ENCODE peak calls at places on chromosomes 6 and 20, in ten cellular contexts. X, U, P, L, S, F, Q, B, W and H are unnamed samples.

GRCh38 chr6:145508107-145508506 is 227.2 kb downstream of the EPM2A start:
- DNase-seq in X (no peak), Q (no peak), U (no peak), P (no peak), L (no peak), W (peak; percentile 2), F (no peak), S (no peak), B (no peak), H (peak; percentile 48)

GRCh38 chr20:47952165-47952564 is 166.9 kb upstream of the SULF2 start:
- DNase-seq in P (no peak), X (no peak), W (no peak), U (no peak), F (no peak), S (no peak), B (no peak), L (no peak), Q (no peak), H (no peak)

GRCh38 chr20:49037962-49038387 is 8.1 kb upstream of the CSE1L start:
- DNase-seq in U (no peak), X (no peak), Q (peak; percentile 68), B (no peak), F (no peak), W (peak; percentile 50), S (no peak), L (no peak), P (no peak), H (no peak)

GRCh38 chr20:25324412-25324811 is 66.2 kb downstream of the ABHD12 start:
- DNase-seq in Q (peak; percentile 63), P (no peak), S (peak; percentile 51), X (no peak), F (no peak), W (no peak), U (no peak), L (no peak), B (no peak), H (peak; percentile 55)

GRCh38 chr6:130018830-130019795 is 732 bp downstream of the L3MBTL3 start:
- DNase-seq in X (peak; percentile 50), U (peak; percentile 60), F (no peak), P (no peak), W (peak; percentile 51), L (no peak), Q (peak; percentile 18), S (peak; percentile 52), B (peak; percentile 31), H (peak; percentile 61)

GRCh38 chr6:167293590-167294091 is 2.5 kb downstream of the UNC93A start:
- DNase-seq in S (no peak), P (peak; percentile 49), Q (no peak), B (no peak), X (no peak), F (no peak), W (no peak), U (no peak), L (no peak), H (no peak)

GRCh38 chr20:62320581-62321354 is 18.0 kb downstream of the ADRM1 start:
- DNase-seq in P (no peak), F (no peak), U (no peak), Q (no peak), S (no peak), W (no peak), B (no peak), X (peak; percentile 55), L (no peak), H (peak; percentile 88)

GRCh38 chr20:63097336-63097831 is 90.6 kb upstream of the BHLHE23 start:
- DNase-seq in B (no peak), Q (no peak), U (no peak), F (no peak), W (no peak), P (peak; percentile 55), S (no peak), X (peak; percentile 14), L (peak; percentile 2), H (no peak)

GRCh38 chr20:34375977-34376430 is 12.9 kb downstream of the ITCH start:
- DNase-seq in L (no peak), P (no peak), B (no peak), X (no peak), S (no peak), W (no peak), U (no peak), Q (no peak), F (no peak), H (no peak)

GRCh38 chr6:39566381-39566934 is 158.8 kb downstream of the KIF6 start:
- DNase-seq in W (no peak), U (no peak), P (no peak), Q (no peak), B (no peak), F (no peak), X (no peak), L (no peak), S (no peak), H (no peak)

GRCh38 chr20:1301031-1301529 is 27.9 kb downstream of the SDCBP2 start:
- DNase-seq in B (no peak), P (peak; percentile 54), Q (peak; percentile 74), X (no peak), U (peak; percentile 78), F (peak; percentile 20), W (peak; percentile 74), S (no peak), L (no peak), H (no peak)

GRCh38 chr6:168968228-168968627 is 285.4 kb downstream of the THBS2 start:
- DNase-seq in B (peak; percentile 96), W (peak; percentile 86), L (no peak), U (no peak), F (peak; percentile 2), X (no peak), P (no peak), S (no peak), Q (no peak), H (no peak)

GRCh38 chr6:75305573-75305972 is 21.0 kb upstream of the TMEM30A start:
- DNase-seq in Q (no peak), X (no peak), W (no peak), P (no peak), S (no peak), B (no peak), L (no peak), U (no peak), F (no peak), H (no peak)

GRCh38 chr6:26476893-26477292 is 19.1 kb downstream of the BTN2A1 start:
- DNase-seq in P (no peak), W (no peak), S (no peak), X (no peak), Q (peak; percentile 37), F (no peak), L (no peak), B (no peak), U (no peak), H (no peak)

GRCh38 chr6:121881974-121882667 is 446.7 kb downstream of the GJA1 start:
- DNase-seq in X (no peak), U (no peak), W (peak; percentile 67), L (no peak), Q (no peak), S (no peak), F (no peak), B (no peak), P (no peak), H (no peak)

GRCh38 chr6:19789100-19789805 is 47.9 kb upstream of the ID4 start:
- DNase-seq in B (no peak), W (peak; percentile 29), P (no peak), U (no peak), F (no peak), S (no peak), L (no peak), X (no peak), Q (peak; percentile 55), H (peak; percentile 46)

GRCh38 chr20:57573893-57574292 is 13.0 kb downstream of the PCK1 start:
- DNase-seq in B (no peak), L (no peak), F (no peak), S (no peak), Q (peak; percentile 2), P (no peak), U (no peak), W (no peak), X (peak; percentile 39), H (no peak)

GRCh38 chr6:167329014-167329413 is 4.1 kb downstream of the TTLL2 start:
- DNase-seq in P (no peak), U (no peak), L (no peak), X (no peak), S (no peak), W (no peak), Q (no peak), F (no peak), B (no peak), H (no peak)

GRCh38 chr20:19047040-19047950 is 165.1 kb upstream of the SLC24A3 start:
- DNase-seq in W (no peak), Q (no peak), U (no peak), S (no peak), B (no peak), F (no peak), X (no peak), P (no peak), L (no peak), H (no peak)

GRCh38 chr20:55057779-55058415 is 582.5 kb downstream of the DOK5 start:
- DNase-seq in F (no peak), B (no peak), Q (no peak), W (no peak), X (peak; percentile 18), P (no peak), U (no peak), S (no peak), L (no peak), H (no peak)

GRCh38 chr6:27862396-27863061 is 49.7 kb downstream of the OR2B2 start:
- DNase-seq in S (no peak), U (no peak), P (no peak), F (no peak), W (no peak), X (no peak), Q (no peak), B (no peak), L (no peak), H (no peak)

GRCh38 chr6:33834401-33835392 is 30.9 kb upstream of the MLN start:
- DNase-seq in Q (no peak), F (no peak), U (no peak), B (no peak), P (no peak), S (no peak), X (no peak), W (no peak), L (no peak), H (no peak)

GRCh38 chr20:10228330-10228729 is 9.7 kb downstream of the SNAP25 start:
- DNase-seq in X (no peak), Q (no peak), F (no peak), P (no peak), B (peak; percentile 51), U (no peak), L (no peak), S (no peak), W (no peak), H (no peak)

GRCh38 chr6:112682088-112682487 is 335.0 kb downstream of the RFPL4B start:
- DNase-seq in X (no peak), P (no peak), W (no peak), B (no peak), U (no peak), Q (no peak), S (no peak), F (no peak), L (no peak), H (no peak)

GRCh38 chr6:41159415-41160082 is 3.4 kb downstream of the TREM2 start:
- DNase-seq in U (peak; percentile 25), X (no peak), S (no peak), Q (no peak), F (no peak), L (no peak), P (no peak), B (peak; percentile 21), W (peak; percentile 52), H (no peak)

GRCh38 chr6:41644297-41644879 is 6.1 kb downstream of the MDFI start:
- DNase-seq in P (no peak), W (no peak), L (peak; percentile 58), S (no peak), Q (no peak), U (no peak), X (no peak), F (no peak), B (no peak), H (no peak)

GRCh38 chr6:159833556-159833955 is 33.5 kb downstream of the PNLDC1 start:
- DNase-seq in L (no peak), B (no peak), U (no peak), F (no peak), P (no peak), X (no peak), S (no peak), W (peak; percentile 57), Q (no peak), H (no peak)

GRCh38 chr6:157139054-157139708 is 184.1 kb downstream of the TMEM242 start:
- DNase-seq in P (no peak), L (no peak), B (no peak), F (no peak), S (no peak), Q (no peak), X (peak; percentile 56), U (no peak), W (no peak), H (no peak)